ENCODE peak calls at places on chromosomes 13 and 19, in eight cellular contexts. O is PC-3, G is GM23338, N is HCT116, P is neural progenitor cell, F is SK-N-SH, J is hepatocyte, Q is MM.1S. M is an unnamed sample.

GRCh38 chr13:42970824-42971669 is 21.0 kb downstream of the EPSTI1 start:
- DNase-seq in O (peak; percentile 70), G (peak; percentile 86), N (peak; percentile 61), P (peak; percentile 71), F (peak; percentile 70), J (peak; percentile 44), Q (peak; percentile 53), M (peak; percentile 66)

GRCh38 chr19:17873661-17874422 is 2.1 kb downstream of the SLC5A5 start:
- DNase-seq in O (peak; percentile 60), G (peak; percentile 94), N (peak; percentile 48), P (peak; percentile 94), F (peak; percentile 98), J (peak; percentile 69), Q (peak; percentile 12), M (peak; percentile 69)

GRCh38 chr19:47609885-47610545 is 1.1 kb downstream of the BICRA start:
- DNase-seq in O (peak; percentile 15), G (peak; percentile 79), N (no peak), P (peak; percentile 84), F (peak; percentile 86), J (peak; percentile 66), Q (peak; percentile 55), M (peak; percentile 74)

GRCh38 chr13:110113284-110113764 is 193.6 kb downstream of the COL4A1 start:
- DNase-seq in O (peak; percentile 73), G (no peak), N (no peak), P (no peak), F (no peak), J (no peak), Q (no peak), M (peak; percentile 91)

GRCh38 chr13:113135281-113135760 is 12.7 kb downstream of the F10 start:
- DNase-seq in O (no peak), G (no peak), N (no peak), P (no peak), F (no peak), J (no peak), Q (no peak), M (no peak)

GRCh38 chr13:45441633-45442032 is 23.1 kb upstream of the COG3 start:
- DNase-seq in O (peak; percentile 54), G (no peak), N (no peak), P (no peak), F (no peak), J (no peak), Q (peak; percentile 42), M (peak; percentile 33)

GRCh38 chr13:77331421-77331820 is 4.5 kb upstream of the MYCBP2 start:
- DNase-seq in O (no peak), G (no peak), N (no peak), P (no peak), F (no peak), J (no peak), Q (no peak), M (no peak)

GRCh38 chr19:47264629-47265028 is 8.3 kb downstream of the CCDC9 start:
- DNase-seq in O (no peak), G (no peak), N (no peak), P (no peak), F (no peak), J (no peak), Q (no peak), M (no peak)

GRCh38 chr19:8158411-8159074 is 9.2 kb upstream of the FBN3 start:
- DNase-seq in O (peak; percentile 91), G (peak; percentile 97), N (peak; percentile 79), P (peak; percentile 89), F (peak; percentile 78), J (peak; percentile 91), Q (peak; percentile 85), M (peak; percentile 76)

GRCh38 chr13:111040821-111041220 is 74.3 kb upstream of the ARHGEF7 start:
- DNase-seq in O (no peak), G (no peak), N (no peak), P (no peak), F (no peak), J (no peak), Q (no peak), M (no peak)

GRCh38 chr19:4977299-4978174 is 8.6 kb downstream of the KDM4B start:
- DNase-seq in O (no peak), G (no peak), N (no peak), P (no peak), F (peak; percentile 81), J (no peak), Q (no peak), M (peak; percentile 98)

GRCh38 chr13:64553411-64554129 is 2676.6 kb downstream of the PCDH9 start:
- DNase-seq in O (peak; percentile 46), G (no peak), N (no peak), P (no peak), F (no peak), J (no peak), Q (no peak), M (peak; percentile 61)

GRCh38 chr13:112727581-112727980 is 37.7 kb downstream of the ATP11A start:
- DNase-seq in O (no peak), G (peak; percentile 40), N (no peak), P (no peak), F (no peak), J (no peak), Q (no peak), M (no peak)

DNA sequence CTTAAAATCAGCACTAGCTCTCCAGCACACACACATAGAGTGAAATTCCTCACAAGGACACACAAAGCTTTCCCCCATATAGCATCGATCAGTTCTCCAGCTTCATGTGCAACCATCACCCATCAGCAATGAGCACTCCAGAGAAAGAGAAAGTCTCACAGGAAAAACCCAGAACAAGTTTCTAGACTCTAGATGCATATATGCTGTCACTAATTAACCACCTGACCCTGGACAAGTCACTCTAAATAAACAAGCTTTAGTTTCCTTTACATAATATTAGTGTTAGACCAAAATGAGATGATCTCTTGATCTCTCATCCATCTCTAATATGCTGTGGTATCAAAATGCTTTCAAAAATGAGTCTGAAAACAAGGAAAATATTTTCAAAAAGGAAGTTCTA is 81.2 kb downstream of the TBC1D4 start:
- DNase-seq in O (no peak), G (no peak), N (no peak), P (no peak), F (no peak), J (no peak), Q (no peak), M (no peak)
- H2AFZ ChIP-seq in O (no peak overlapping the region), G (no peak overlapping the region), N (no peak overlapping the region), P (no peak overlapping the region), F (no peak overlapping the region), J (no peak overlapping the region), Q (no peak overlapping the region), M (no peak overlapping the region)

GRCh38 chr19:1291761-1292418 is 6.2 kb downstream of the EFNA2 start:
- DNase-seq in O (no peak), G (no peak), N (no peak), P (no peak), F (no peak), J (peak; percentile 65), Q (no peak), M (peak; percentile 37)

GRCh38 chr19:1290699-1291651 is 5.3 kb downstream of the EFNA2 start:
- DNase-seq in O (no peak), G (no peak), N (no peak), P (no peak), F (no peak), J (peak; percentile 83), Q (no peak), M (no peak)

GRCh38 chr19:1289395-1290244 is 3.9 kb downstream of the EFNA2 start:
- DNase-seq in O (no peak), G (no peak), N (no peak), P (no peak), F (no peak), J (no peak), Q (no peak), M (no peak)

GRCh38 chr19:1288528-1289394 is 3.1 kb downstream of the EFNA2 start:
- DNase-seq in O (no peak), G (no peak), N (no peak), P (no peak), F (no peak), J (no peak), Q (no peak), M (no peak)

DNA sequence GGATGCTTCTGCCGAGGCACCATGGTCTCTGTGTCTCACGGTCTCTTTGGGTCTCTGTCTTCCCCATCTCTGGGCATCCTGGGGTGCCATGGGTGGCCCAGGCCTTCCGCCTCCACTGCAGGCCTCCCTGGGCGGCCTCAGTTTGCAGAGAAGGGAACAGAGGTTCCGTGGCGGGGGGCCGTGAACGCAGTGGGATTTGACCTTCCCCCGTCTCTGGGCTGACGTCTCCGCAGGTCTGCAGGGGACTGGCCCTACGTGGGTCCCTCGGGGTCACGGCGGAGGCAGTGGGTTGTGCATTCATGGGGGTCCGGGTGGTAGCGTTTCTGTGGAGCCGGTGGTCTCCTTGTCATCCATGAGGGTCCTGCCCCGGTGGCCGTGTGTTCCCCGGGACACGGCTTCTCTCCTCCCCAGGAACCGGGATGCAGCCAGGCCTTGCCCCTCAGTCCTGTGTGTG is 4.6 kb downstream of the EFNA2 start:
- DNase-seq in O (no peak), G (no peak), N (no peak), P (no peak), F (no peak), J (no peak), Q (no peak), M (no peak)
- H3K27me3 ChIP-seq in O (peaks cover 42% of the 10 kb centered on the region), G (peaks cover 14% of the 10 kb centered on the region), N (no peaks in the 10 kb centered on the region), P (peaks cover 17% of the 10 kb centered on the region), F (no peaks in the 10 kb centered on the region), J (no peaks in the 10 kb centered on the region), Q (peaks cover 92% of the 10 kb centered on the region), M (peaks cover 35% of the 10 kb centered on the region)

DNA sequence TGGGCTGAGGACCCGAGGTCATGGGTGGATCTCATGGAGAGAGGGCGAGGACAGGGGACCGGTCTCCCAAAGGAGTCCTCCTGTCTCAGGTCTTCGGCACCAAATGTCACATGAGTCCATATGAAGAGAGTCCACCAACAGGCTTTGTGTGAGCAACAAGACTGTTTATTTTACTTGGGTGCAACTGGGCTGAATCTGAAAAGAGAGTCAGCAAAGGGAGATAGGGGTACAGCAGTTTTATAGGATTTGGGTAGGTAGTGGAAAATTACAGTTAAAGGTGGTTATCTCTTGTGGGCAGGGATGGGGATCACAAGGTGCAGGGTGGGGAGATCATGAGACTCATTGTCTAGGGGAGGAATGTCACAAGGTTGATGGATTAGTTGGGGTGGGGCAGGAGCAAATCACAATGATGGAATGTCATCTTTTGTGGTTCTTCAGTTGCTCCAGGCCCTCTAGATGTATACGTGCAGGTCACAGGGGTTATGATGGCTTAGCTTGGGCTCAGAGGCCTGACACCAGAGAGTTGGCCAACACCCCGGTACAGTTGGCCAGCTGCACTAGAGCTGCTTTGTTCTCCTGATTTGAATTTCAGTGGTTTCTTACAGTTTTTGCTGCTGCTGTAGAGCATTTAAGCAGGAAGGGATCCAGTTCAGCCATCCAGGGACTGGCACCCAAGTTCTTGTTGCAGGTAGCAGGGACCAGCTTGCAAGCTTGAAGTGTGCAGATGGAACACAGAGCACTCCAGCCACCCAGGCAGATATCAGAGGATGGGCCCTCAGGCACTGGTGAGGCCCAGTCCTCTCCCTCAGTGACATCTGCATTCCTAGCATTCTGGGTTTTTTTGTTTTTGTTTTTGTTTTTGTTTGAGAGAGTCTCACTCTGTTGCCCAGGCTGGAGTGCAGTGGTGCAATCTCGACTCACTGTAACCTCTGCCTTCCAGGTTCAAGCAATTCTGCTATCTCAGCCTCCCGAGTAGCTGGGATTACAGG is 26.4 kb upstream of the IGFL1 start:
- DNase-seq in O (peak; percentile 20), G (no peak), N (no peak), P (no peak), F (no peak), J (no peak), Q (no peak), M (no peak)
- TF ChIP-seq EZH2phosphoT487 in O (no peak), G (no peak), N (no peak), P (no peak), F (no peak), J (no peak), Q (no peak), M (no peak)

DNA sequence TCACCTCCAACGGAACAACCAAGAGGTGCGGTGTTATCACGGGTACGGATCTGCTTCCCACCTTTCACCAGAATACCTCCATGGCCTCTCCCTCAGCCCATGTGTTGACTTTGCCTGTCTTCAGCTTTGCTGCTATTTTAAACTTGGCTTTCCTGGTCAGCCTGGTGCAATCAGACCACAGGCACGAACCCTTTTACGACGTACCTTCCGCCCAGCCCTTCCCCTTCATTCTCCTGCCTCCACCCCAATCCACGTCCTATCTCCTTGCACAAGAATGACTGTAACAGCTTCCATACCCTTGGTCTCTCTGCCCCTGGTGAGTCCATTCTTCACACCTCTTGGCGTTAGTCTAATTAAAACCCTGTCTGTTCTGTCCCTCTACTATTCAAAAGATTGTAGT is 431.7 kb downstream of the EFNB2 start:
- DNase-seq in O (peak; percentile 83), G (no peak), N (peak; percentile 34), P (no peak), F (no peak), J (peak; percentile 61), Q (no peak), M (peak; percentile 42)
- H2AFZ ChIP-seq in O (no peak overlapping the region), G (no peak overlapping the region), N (peak overlapping the region; percentile 49), P (no peak overlapping the region), F (peak overlapping the region; percentile 60), J (no peak overlapping the region), Q (no peak overlapping the region), M (no peak overlapping the region)

M was measured in GM23248.